ENCODE peak calls at places on chromosome 17, in seven cellular contexts. I is IMR-90, P is H9, K is neuronal stem cell, J is H1, H is mesenchymal stem cell, V is mesendoderm. D is an unnamed sample.

GRCh38 chr17:31550389-31551056 is 159.0 kb downstream of the RAB11FIP4 start:
- DNase-seq in I (peak), P (no peak), K (no peak), J (no peak), H (peak), V (no peak), D (peak)

GRCh38 chr17:31488264-31488981 is 96.9 kb downstream of the RAB11FIP4 start:
- DNase-seq in I (no peak), P (peak), K (no peak), J (no peak), H (no peak), V (peak), D (no peak)

GRCh38 chr17:67469208-67469980 is 92.3 kb downstream of the PITPNC1 start:
- DNase-seq in I (peak), P (peak), K (no peak), J (no peak), H (no peak), V (no peak), D (peak)

GRCh38 chr17:54956802-54957201 is 11.7 kb downstream of the COX11 start:
- DNase-seq in I (no peak), P (no peak), K (no peak), J (no peak), H (no peak), V (peak), D (no peak)

GRCh38 chr17:16407911-16408588 is 7.3 kb upstream of the TRPV2 start:
- DNase-seq in I (peak), P (peak), K (no peak), J (peak), H (peak), V (no peak), D (peak)

GRCh38 chr17:80948091-80948960 is 43.3 kb upstream of the CHMP6 start:
- DNase-seq in I (no peak), P (no peak), K (no peak), J (no peak), H (no peak), V (no peak), D (no peak)

GRCh38 chr17:80927791-80928216 is 63.8 kb upstream of the CHMP6 start:
- DNase-seq in I (peak), P (no peak), K (no peak), J (no peak), H (peak), V (peak), D (peak)

GRCh38 chr17:82299452-82299851 is 18.0 kb downstream of the CD7 start:
- DNase-seq in I (no peak), P (peak), K (no peak), J (no peak), H (no peak), V (no peak), D (no peak)

GRCh38 chr17:80123791-80124190 is 22.4 kb downstream of the GAA start:
- DNase-seq in I (peak), P (peak), K (no peak), J (no peak), H (no peak), V (peak), D (peak)

GRCh38 chr17:81115219-81115618 is 50.1 kb upstream of the PVALEF start:
- DNase-seq in I (no peak), P (no peak), K (no peak), J (no peak), H (no peak), V (no peak), D (no peak)

GRCh38 chr17:15171433-15172047 is 93.6 kb downstream of the PMP22 start:
- DNase-seq in I (peak), P (peak), K (peak), J (peak), H (peak), V (peak), D (peak)

GRCh38 chr17:82881900-82882714 is 42.3 kb upstream of the ZNF750 start:
- DNase-seq in I (no peak), P (no peak), K (no peak), J (no peak), H (no peak), V (no peak), D (no peak)

GRCh38 chr17:16449121-16449570 is 33.8 kb downstream of the TRPV2 start:
- DNase-seq in I (peak), P (no peak), K (no peak), J (no peak), H (peak), V (no peak), D (peak)

GRCh38 chr17:10614536-10615155 is 42.5 kb downstream of the MYH3 start:
- DNase-seq in I (peak), P (peak), K (peak), J (peak), H (peak), V (peak), D (peak)

GRCh38 chr17:66292351-66292750 is 10.1 kb upstream of the PRKCA start:
- DNase-seq in I (no peak), P (no peak), K (no peak), J (no peak), H (no peak), V (no peak), D (no peak)

GRCh38 chr17:68184816-68185436 is 62.9 kb upstream of the AMZ2 start:
- DNase-seq in I (no peak), P (no peak), K (no peak), J (no peak), H (no peak), V (no peak), D (no peak)

GRCh38 chr17:31533546-31534155 is 142.2 kb downstream of the RAB11FIP4 start:
- DNase-seq in I (peak), P (peak), K (peak), J (peak), H (peak), V (peak), D (peak)

GRCh38 chr17:78822552-78822951 is 18.1 kb downstream of the USP36 start:
- DNase-seq in I (peak), P (no peak), K (no peak), J (no peak), H (peak), V (no peak), D (peak)

GRCh38 chr17:4605826-4606225 is 21.5 kb downstream of the SMTNL2 start:
- DNase-seq in I (peak), P (no peak), K (no peak), J (no peak), H (peak), V (no peak), D (peak)

GRCh38 chr17:48051706-48052486 is 3.7 kb downstream of the NFE2L1 start:
- DNase-seq in I (peak), P (no peak), K (no peak), J (no peak), H (peak), V (no peak), D (peak)

GRCh38 chr17:48055531-48056245 is 7.5 kb downstream of the NFE2L1 start:
- DNase-seq in I (peak), P (peak), K (no peak), J (peak), H (peak), V (peak), D (no peak)

GRCh38 chr17:48054238-48055185 is 6.4 kb downstream of the NFE2L1 start:
- DNase-seq in I (peak), P (peak), K (peak), J (peak), H (peak), V (peak), D (peak)

GRCh38 chr17:48052956-48053757 is 5.0 kb downstream of the NFE2L1 start:
- DNase-seq in I (peak), P (no peak), K (no peak), J (no peak), H (peak), V (no peak), D (no peak)

DNA sequence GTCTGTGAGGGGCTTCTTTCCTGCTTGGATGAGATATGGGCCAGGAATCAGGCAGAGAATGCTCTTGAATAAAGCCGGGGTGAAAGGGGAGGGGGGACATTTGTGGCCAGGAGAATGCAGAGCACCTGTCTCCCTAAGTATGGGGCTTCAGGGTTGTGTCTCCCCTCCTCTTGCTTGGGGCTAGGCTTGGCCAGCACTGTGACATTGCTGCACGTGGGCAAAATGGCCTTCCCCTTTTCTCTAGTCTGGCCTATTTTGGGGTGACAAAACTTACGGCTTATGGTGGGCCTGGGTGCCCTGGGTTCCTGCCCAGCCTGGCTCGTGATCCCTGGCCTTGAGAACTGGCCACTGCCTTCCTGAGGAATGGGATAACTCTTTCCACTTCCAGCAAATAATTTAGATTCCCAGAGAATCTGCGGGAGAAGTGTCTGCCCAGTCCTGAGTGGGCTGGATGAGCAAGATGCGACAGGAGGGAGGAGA is 5.6 kb downstream of the NFE2L1 start:
- DNase-seq in I (no peak), P (peak), K (no peak), J (no peak), H (no peak), V (no peak), D (no peak)
- H3K23ac ChIP-seq in I (peak), P (no peak), K (peak), J (no peak), H (peak), V (no peak), D (no peak)

GRCh38 chr17:40089085-40089895 is 11.1 kb downstream of the NR1D1 start:
- DNase-seq in I (no peak), P (no peak), K (no peak), J (no peak), H (no peak), V (no peak), D (no peak)

GRCh38 chr17:40086150-40087044 is 14.0 kb downstream of the NR1D1 start:
- DNase-seq in I (no peak), P (peak), K (no peak), J (peak), H (peak), V (peak), D (no peak)

GRCh38 chr17:40087049-40087794 is 13.2 kb downstream of the NR1D1 start:
- DNase-seq in I (no peak), P (no peak), K (no peak), J (no peak), H (no peak), V (no peak), D (no peak)

GRCh38 chr17:40090234-40091111 is 9.9 kb downstream of the NR1D1 start:
- DNase-seq in I (no peak), P (no peak), K (no peak), J (no peak), H (no peak), V (no peak), D (no peak)

DNA sequence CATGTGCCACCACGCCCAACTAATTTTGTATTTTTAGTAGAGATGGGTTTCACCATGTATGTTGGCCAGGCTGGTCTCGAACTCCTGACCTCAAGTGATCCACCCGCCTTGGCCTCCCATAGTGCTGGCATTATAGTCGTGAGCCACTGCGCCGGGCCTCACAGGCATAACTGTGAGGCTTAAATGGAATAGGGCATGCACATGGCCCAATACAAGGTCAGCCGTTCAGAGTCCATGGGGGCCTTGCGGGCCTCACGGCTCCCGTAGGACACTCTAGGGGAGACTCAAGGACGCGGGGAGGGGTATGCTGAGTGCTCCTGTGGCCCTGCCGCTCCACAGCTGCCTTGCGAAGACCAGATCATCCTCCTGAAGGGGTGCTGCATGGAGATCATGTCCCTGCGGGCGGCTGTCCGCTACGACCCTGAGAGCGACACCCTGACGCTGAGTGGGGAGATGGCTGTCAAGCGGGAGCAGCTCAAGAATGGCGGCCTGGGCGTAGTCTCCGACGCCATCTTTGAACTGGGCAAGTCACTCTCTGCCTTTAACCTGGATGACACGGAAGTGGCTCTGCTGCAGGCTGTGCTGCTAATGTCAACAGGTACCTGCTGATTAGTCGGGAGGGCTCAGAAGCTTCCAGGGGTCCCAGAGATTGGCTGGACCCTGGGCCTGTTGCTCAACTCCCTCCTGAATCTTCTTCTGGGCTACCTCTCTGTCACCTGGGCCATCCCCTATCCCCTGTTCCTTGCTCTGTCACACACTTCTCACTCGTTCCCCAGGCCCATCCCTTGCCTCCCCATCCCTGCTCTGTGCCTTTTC is 12.3 kb downstream of the NR1D1 start:
- DNase-seq in I (no peak), P (no peak), K (no peak), J (no peak), H (no peak), V (no peak), D (no peak)
- H3K23ac ChIP-seq in I (no peak), P (no peak), K (peak), J (no peak), H (no peak), V (no peak), D (no peak)

DNA sequence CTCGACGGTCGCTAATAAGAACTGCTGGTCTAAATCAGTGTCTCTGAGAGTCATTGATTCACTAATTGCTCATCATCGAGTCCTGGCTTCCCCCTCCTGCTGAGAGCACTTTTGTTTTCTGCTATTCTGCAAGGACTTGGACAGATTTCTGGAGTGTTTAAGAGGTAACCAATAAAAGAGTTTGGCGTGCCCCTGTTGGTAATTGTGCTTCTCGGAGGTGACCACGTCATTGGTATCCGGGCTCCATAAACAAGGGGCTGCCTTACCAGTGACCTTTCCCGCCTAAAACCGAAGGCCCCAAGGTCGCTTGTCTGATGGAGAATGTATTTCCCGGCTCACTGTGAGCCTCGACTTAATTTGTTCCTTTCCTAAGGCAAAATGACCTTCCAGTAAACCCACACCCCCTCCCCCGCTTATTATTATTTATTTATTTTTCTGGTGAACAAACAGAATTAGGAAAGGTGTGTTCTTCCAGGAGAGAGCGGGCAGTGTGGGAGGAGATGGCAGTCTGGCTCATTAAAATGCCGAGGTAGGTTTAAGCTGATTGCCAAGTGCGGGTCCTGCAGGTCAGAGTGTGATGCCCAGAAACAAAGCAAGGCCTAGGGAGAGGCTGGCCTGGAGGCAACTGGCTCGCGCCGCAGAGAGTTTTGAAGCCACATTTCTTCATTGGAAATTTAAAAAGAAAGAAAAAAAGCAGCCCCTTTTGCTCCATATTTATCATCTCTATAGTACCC is 30.2 kb downstream of the MSI2 start:
- DNase-seq in I (no peak), P (no peak), K (peak), J (no peak), H (no peak), V (no peak), D (peak)
- H3K23ac ChIP-seq in I (no peak), P (no peak), K (no peak), J (no peak), H (no peak), V (no peak), D (no peak)

GRCh38 chr17:14165672-14166071 is 71.0 kb downstream of the CDRT15 start:
- DNase-seq in I (no peak), P (no peak), K (no peak), J (no peak), H (no peak), V (no peak), D (no peak)
- H3K23ac ChIP-seq in I (no peak), P (no peak), K (no peak), J (no peak), H (no peak), V (no peak), D (no peak)

GRCh38 chr17:69947027-69947759 is 127.8 kb upstream of the KCNJ16 start:
- DNase-seq in I (peak), P (no peak), K (no peak), J (no peak), H (peak), V (no peak), D (no peak)

GRCh38 chr17:69945698-69946185 is 129.3 kb upstream of the KCNJ16 start:
- DNase-seq in I (peak), P (no peak), K (no peak), J (no peak), H (peak), V (no peak), D (peak)

GRCh38 chr17:69944406-69944805 is 130.6 kb upstream of the KCNJ16 start:
- DNase-seq in I (no peak), P (no peak), K (no peak), J (no peak), H (no peak), V (no peak), D (peak)

GRCh38 chr17:69948406-69948805 is 126.6 kb upstream of the KCNJ16 start:
- DNase-seq in I (no peak), P (no peak), K (no peak), J (no peak), H (no peak), V (no peak), D (no peak)

GRCh38 chr17:69943058-69943457 is 132.0 kb upstream of the KCNJ16 start:
- DNase-seq in I (no peak), P (no peak), K (no peak), J (no peak), H (no peak), V (no peak), D (no peak)
- H3K23ac ChIP-seq in I (no peak), P (no peak), K (no peak), J (no peak), H (no peak), V (no peak), D (no peak)

DNA sequence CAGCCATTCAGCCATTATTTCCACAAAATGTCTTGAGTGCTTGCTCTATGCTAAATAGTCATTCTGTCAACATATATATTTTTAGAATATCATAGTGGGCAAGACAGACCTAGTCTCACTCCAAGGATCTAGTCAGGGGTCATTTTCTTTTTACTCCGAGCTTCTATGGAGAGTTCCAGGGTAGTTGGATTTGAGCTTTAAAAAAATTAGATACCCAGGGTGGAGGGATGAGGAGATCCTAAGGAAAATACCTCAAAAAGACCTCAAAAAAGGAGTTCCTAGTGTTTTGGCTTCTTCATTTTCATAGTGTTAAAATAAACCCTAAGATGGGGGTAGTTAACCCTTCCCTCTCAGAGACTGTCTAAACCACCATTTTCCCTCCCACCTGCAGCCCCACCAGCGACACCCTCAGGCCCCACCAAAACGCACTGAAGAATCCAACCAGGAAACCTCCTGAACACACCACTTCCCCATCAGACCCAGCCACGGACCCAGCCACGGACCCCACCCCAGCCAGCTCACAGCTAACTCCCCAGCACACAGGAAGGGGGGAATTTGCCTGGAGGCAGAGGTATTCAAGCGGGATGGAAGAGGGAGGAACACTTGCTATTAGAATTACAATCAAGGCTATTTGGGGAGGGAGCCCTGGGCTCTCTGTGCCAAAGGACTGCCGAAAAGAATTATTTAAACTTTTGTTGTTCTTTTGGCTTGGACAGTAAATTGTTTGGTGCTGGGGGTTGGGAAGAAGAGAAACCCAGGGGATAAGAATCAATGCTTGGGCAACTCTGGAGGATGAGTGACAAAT is 2.2 kb downstream of the ETV4 start:
- DNase-seq in I (no peak), P (peak), K (no peak), J (no peak), H (no peak), V (no peak), D (no peak)
- H3K23ac ChIP-seq in I (no peak), P (no peak), K (no peak), J (no peak), H (peak), V (no peak), D (no peak)

D was measured in trophoblast cell.